ENCODE peak calls at places on chromosomes 6 and 20, in six cellular contexts. U, Z, C, K, P and M are unnamed samples.
A peak's percentile ranks its signal among the peaks of the same experiment; 100 is the strongest.

GRCh38 chr6:167968091-167968490 is 29.4 kb upstream of the KIF25 start:
- DNase-seq in U (no peak), Z (no peak), C (no peak), K (no peak), P (no peak), M (no peak)

GRCh38 chr20:21208999-21209398 is 83.1 kb downstream of the KIZ start:
- DNase-seq in U (no peak), Z (no peak), C (no peak), K (no peak), P (no peak), M (no peak)

GRCh38 chr6:108902389-108902792 is 54.2 kb downstream of the ARMC2 start:
- DNase-seq in U (no peak), Z (no peak), C (no peak), K (no peak), P (no peak), M (no peak)

GRCh38 chr20:41592516-41593192 is 25.5 kb downstream of the CHD6 start:
- DNase-seq in U (no peak), Z (no peak), C (no peak), K (no peak), P (no peak), M (no peak)

GRCh38 chr20:52096117-52096516 is 95.5 kb downstream of the ZFP64 start:
- DNase-seq in U (no peak), Z (no peak), C (no peak), K (no peak), P (no peak), M (no peak)

GRCh38 chr6:90098025-90098474 is 198.6 kb downstream of the BACH2 start:
- DNase-seq in U (peak; percentile 51), Z (no peak), C (no peak), K (peak; percentile 49), P (peak; percentile 84), M (peak; percentile 39)

GRCh38 chr6:150697515-150697914 is 97.8 kb downstream of the PLEKHG1 start:
- DNase-seq in U (no peak), Z (no peak), C (no peak), K (no peak), P (no peak), M (no peak)

GRCh38 chr20:36881888-36882287 is 6.0 kb downstream of the TLDC2 start:
- DNase-seq in U (no peak), Z (no peak), C (no peak), K (no peak), P (no peak), M (peak; percentile 83)

GRCh38 chr20:11777861-11778570 is 139.7 kb upstream of the BTBD3 start:
- DNase-seq in U (no peak), Z (no peak), C (no peak), K (no peak), P (no peak), M (no peak)

GRCh38 chr6:83615025-83615999 is 93.6 kb downstream of the SNAP91 start:
- DNase-seq in U (no peak), Z (no peak), C (peak; percentile 31), K (no peak), P (no peak), M (no peak)

GRCh38 chr6:150301871-150302800 is 66.7 kb upstream of the IYD start:
- DNase-seq in U (no peak), Z (no peak), C (no peak), K (no peak), P (no peak), M (peak; percentile 79)

GRCh38 chr6:28497306-28497705 is 18.3 kb downstream of the GPX6 start:
- DNase-seq in U (no peak), Z (no peak), C (no peak), K (no peak), P (no peak), M (no peak)

GRCh38 chr6:28497893-28498292 is 17.7 kb downstream of the GPX6 start:
- DNase-seq in U (no peak), Z (no peak), C (no peak), K (no peak), P (no peak), M (no peak)

GRCh38 chr6:28501259-28501658 is 14.3 kb downstream of the GPX6 start:
- DNase-seq in U (no peak), Z (no peak), C (no peak), K (no peak), P (no peak), M (no peak)

GRCh38 chr6:28491984-28492317 is 23.6 kb downstream of the GPX6 start:
- DNase-seq in U (no peak), Z (no peak), C (no peak), K (no peak), P (no peak), M (no peak)

DNA sequence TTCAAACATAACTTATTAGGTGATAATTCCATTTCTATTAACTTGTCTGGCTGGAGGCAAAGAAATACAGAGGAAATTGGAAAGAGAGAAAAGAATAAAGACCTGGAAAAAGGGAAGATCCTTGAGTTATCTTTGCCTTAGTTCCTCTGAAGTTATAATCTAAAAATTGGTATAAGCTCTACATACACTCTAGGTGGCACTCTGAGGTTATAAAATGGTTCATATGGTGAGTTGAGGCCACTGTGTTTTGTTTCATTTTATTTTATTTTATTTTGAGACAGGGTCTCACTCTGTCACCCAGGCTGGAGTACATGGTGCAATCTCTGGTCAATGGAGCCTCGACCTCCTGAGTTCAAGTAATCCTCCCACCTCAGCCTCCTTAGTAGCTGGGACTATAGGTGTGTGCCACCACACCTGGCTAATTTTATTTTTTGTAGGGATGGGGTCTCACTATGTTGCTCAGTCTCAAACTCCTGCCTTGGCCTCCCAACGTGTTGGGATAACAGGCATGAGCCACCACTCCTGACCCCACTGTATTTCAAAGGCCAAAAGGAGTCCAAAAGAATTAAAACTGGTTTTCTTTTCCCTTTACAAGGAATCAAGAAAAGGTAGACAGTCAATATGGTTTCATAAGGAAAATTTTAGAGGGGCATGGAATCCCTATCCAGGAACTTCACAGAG is 19.4 kb downstream of the GPX6 start:
- DNase-seq in U (no peak), Z (no peak), C (no peak), K (no peak), P (no peak), M (no peak)
- TF ChIP-seq CTCF in U (no peak), Z (no peak), C (no peak), K (no peak), P (no peak), M (peak; percentile 21)

GRCh38 chr6:44271406-44271723 is 1.1 kb downstream of the TMEM151B start:
- DNase-seq in U (no peak), Z (no peak), C (peak; percentile 51), K (no peak), P (no peak), M (no peak)
- H3K27me3 ChIP-seq in U (peaks cover 58% of the 10 kb centered on the region), Z (peaks cover 40% of the 10 kb centered on the region), C (peaks cover 83% of the 10 kb centered on the region), K (no peaks in the 10 kb centered on the region), P (peaks cover 58% of the 10 kb centered on the region), M (peaks cover 65% of the 10 kb centered on the region)

DNA sequence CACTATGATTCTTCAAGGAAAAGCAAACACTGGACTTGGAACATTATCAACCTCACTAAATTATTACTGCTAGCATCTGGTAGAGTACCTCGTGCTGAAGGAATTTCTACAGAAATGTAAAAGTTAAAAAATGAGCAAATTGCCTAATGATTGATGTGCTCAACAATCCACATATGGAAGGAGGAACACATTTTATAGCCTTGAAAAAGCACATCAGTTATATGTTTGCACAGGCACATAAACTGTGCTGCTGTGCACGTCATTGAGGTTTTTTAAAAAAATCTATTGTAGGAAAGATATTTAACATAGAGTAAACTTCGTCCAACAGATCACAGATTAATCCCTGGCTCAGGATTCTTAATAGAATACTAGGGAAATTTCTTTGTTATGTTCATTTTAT is 511.4 kb downstream of the TENT5A start:
- DNase-seq in U (no peak), Z (no peak), C (no peak), K (no peak), P (no peak), M (no peak)
- H3K4me3 ChIP-seq in U (no peak overlapping the region), Z (no peak overlapping the region), C (no peak overlapping the region), K (no peak overlapping the region), P (no peak overlapping the region), M (no peak overlapping the region)

DNA sequence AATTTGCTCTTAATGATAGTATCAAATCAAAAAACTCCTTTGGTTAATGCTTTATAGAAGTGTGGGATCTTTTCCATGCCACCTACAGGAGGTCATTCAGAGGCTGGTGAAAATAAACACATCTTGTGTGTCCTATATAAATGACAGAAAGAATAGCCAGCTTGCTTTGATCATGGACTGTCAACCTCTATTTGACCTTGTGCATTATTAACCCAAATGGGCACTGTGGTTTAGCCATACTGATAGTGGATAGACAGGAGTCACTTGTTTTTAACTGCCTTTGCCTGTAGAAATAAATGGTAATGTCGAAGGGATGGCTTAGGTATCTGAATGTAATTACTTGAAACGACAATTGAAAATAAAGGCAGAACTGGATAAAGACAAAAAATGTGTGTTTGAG is 123.8 kb downstream of the CDKAL1 start:
- DNase-seq in U (no peak), Z (no peak), C (no peak), K (no peak), P (no peak), M (no peak)
- TF ChIP-seq CTCF in U (no peak), Z (no peak), C (no peak), K (no peak), P (no peak), M (no peak)

DNA sequence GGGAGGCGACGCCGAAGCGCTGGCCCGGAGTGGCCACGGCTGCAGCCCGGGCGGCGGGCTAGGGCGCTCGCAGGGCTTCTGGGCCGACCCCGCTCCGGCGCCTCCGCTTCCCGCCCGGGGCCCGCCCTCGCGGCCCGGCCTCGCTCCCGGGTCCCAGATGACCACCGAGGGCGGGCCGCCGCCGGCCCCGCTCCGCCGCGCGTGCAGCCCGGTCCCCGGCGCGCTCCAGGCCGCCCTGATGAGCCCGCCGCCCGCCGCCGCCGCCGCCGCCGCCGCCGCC is 355 bp downstream of the FOXF2 start:
- DNase-seq in U (no peak), Z (peak; percentile 87), C (peak; percentile 57), K (no peak), P (no peak), M (no peak)
- H3K27me3 ChIP-seq in U (peaks cover 90% of the 10 kb centered on the region), Z (peaks cover 78% of the 10 kb centered on the region), C (peaks cover 99% of the 10 kb centered on the region), K (peaks cover 11% of the 10 kb centered on the region), P (peaks cover 100% of the 10 kb centered on the region), M (peaks cover 93% of the 10 kb centered on the region)

DNA sequence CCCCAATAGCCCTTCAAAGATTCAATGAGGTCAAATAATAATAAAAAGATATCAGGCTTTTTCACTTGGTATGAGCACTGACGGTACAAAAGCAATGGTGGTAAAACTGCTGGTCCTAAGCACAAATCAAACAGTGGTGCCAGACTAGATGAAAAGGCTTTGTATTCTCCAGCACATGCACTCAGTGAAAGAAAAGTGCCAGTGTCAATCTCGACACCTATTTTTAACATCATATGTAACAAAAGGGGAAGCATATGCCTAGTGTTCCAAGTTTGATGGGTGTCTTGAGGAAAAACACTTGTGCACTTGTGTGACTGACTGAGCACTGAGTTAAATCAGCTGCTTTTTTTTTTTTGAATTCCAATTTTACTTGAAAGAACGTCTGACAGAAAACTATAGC is 27.3 kb downstream of the MED23 start:
- DNase-seq in U (no peak), Z (no peak), C (no peak), K (no peak), P (no peak), M (no peak)
- H3K4me3 ChIP-seq in U (no peak overlapping the region), Z (no peak overlapping the region), C (no peak overlapping the region), K (no peak overlapping the region), P (no peak overlapping the region), M (no peak overlapping the region)